ENCODE peak calls at places on chromosomes 11 and 22, in five cellular contexts. U is CD4-positive, CD25-positive, alpha-beta regulatory T cell; D is omental fat pad; B is pancreas; C is PC-3. J is an unnamed sample.

GRCh38 chr22:40387758-40388157 is 17.4 kb downstream of the SGSM3 start:
- ATAC-seq in D (peak; percentile 21), U (no peak), C (peak; percentile 89), B (peak; percentile 83), J (peak; percentile 86)

GRCh38 chr11:68962527-68963250 is 18.1 kb downstream of the MRGPRD start:
- ATAC-seq in C (no peak), B (no peak), U (peak; percentile 61), D (no peak), J (no peak)

GRCh38 chr11:30344085-30344484 is 21.2 kb downstream of the ARL14EP start:
- ATAC-seq in D (no peak), C (no peak), B (no peak), U (no peak), J (no peak)

GRCh38 chr22:46129390-46130041 is 20.8 kb upstream of the PPARA start:
- ATAC-seq in C (no peak), U (no peak), D (no peak), B (peak; percentile 62), J (no peak)

GRCh38 chr11:3085052-3085451 is 27.8 kb upstream of the CARS1 start:
- ATAC-seq in B (no peak), U (no peak), C (no peak), D (no peak), J (no peak)

GRCh38 chr22:41557401-41558240 is 3.2 kb upstream of the CSDC2 start:
- ATAC-seq in C (no peak), U (no peak), B (peak; percentile 76), D (peak; percentile 41), J (peak; percentile 25)

GRCh38 chr22:17785185-17786184 is 11.2 kb upstream of the BID start:
- ATAC-seq in C (peak; percentile 74), D (no peak), B (peak; percentile 68), U (peak; percentile 32), J (peak; percentile 18)

GRCh38 chr11:9574806-9575530 is 1.5 kb downstream of the WEE1 start:
- ATAC-seq in B (peak; percentile 39), D (no peak), U (no peak), C (peak; percentile 32), J (no peak)

GRCh38 chr11:123145220-123145619 is 49.8 kb downstream of the CLMP start:
- ATAC-seq in U (no peak), B (peak; percentile 96), C (peak; percentile 92), D (peak; percentile 67), J (peak; percentile 98)

GRCh38 chr11:103547691-103548090 is 438.5 kb downstream of the DYNC2H1 start:
- ATAC-seq in D (no peak), U (no peak), B (no peak), C (no peak), J (no peak)

GRCh38 chr11:111494040-111494439 is 18.1 kb downstream of the BTG4 start:
- ATAC-seq in U (no peak), C (no peak), D (no peak), B (no peak), J (no peak)

GRCh38 chr11:1146311-1146864 is 11.4 kb upstream of the MUC5AC start:
- ATAC-seq in B (no peak), D (no peak), C (no peak), U (no peak), J (no peak)

GRCh38 chr11:122463530-122463929 is 192.0 kb upstream of the UBASH3B start:
- ATAC-seq in B (no peak), C (no peak), D (no peak), U (no peak), J (no peak)

GRCh38 chr22:44406581-44407403 is 91.2 kb downstream of the RTL6 start:
- ATAC-seq in B (no peak), U (no peak), D (no peak), C (no peak), J (no peak)

GRCh38 chr11:86671386-86672006 is 920 bp downstream of the ME3 start:
- ATAC-seq in B (peak; percentile 80), D (peak; percentile 67), C (peak; percentile 56), U (no peak), J (peak; percentile 51)

GRCh38 chr11:110715541-110715940 is 3.3 kb upstream of the ARHGAP20 start:
- ATAC-seq in D (peak; percentile 76), U (no peak), B (no peak), C (no peak), J (no peak)

GRCh38 chr11:116507849-116508695 is 264.7 kb downstream of the BUD13 start:
- ATAC-seq in U (no peak), B (no peak), D (no peak), C (no peak), J (no peak)

GRCh38 chr22:24183321-24184031 is 2.2 kb downstream of the SUSD2 start:
- ATAC-seq in B (no peak), C (no peak), D (no peak), U (no peak), J (peak; percentile 65)

GRCh38 chr11:59510917-59511589 is at the start of gene OR4D9:
- ATAC-seq in U (peak; percentile 31), C (no peak), B (peak; percentile 34), D (no peak), J (no peak)

GRCh38 chr11:41878158-41878557 is 418.7 kb upstream of the LRRC4C start:
- ATAC-seq in B (no peak), D (no peak), C (no peak), U (no peak), J (no peak)

J was measured in esophagus mucosa.